ENCODE peak calls at places on chromosomes 13 and 19, in seven cellular contexts. X is stimulated activated CD4-positive, alpha-beta T cell treated with anti-CD3 and anti-CD28 coated beads, Interleukin-15, amount 100 ng/mL, for 24 hours; U is GM23248; I is AG20443; T is WTC11; S is NCI-H187; C is GM19239. G is an unnamed sample.

GRCh38 chr19:38707512-38708114 is 36.7 kb downstream of the CAPN12 start:
- DNase-seq in I (no peak), X (no peak), S (no peak), T (no peak), U (peak; percentile 36), C (no peak), G (no peak)

GRCh38 chr19:30360378-30361106 is 11.6 kb upstream of the ZNF536 start:
- DNase-seq in U (no peak), I (peak; percentile 33), C (no peak), S (no peak), X (no peak), T (no peak), G (no peak)

GRCh38 chr13:60411983-60412382 is 15.0 kb downstream of the TDRD3 start:
- DNase-seq in X (no peak), S (no peak), T (no peak), U (no peak), C (no peak), I (no peak), G (no peak)

GRCh38 chr13:97491452-97491851 is 57.5 kb downstream of the RAP2A start:
- DNase-seq in U (no peak), S (no peak), I (no peak), X (no peak), C (no peak), T (no peak), G (no peak)

GRCh38 chr13:30696278-30697176 is 38.8 kb upstream of the ALOX5AP start:
- DNase-seq in C (no peak), S (no peak), T (peak; percentile 19), I (no peak), X (no peak), U (peak; percentile 47), G (no peak)

GRCh38 chr13:40113644-40114304 is 458.3 kb downstream of the COG6 start:
- DNase-seq in X (no peak), U (peak; percentile 61), I (peak; percentile 26), S (no peak), C (no peak), T (no peak), G (no peak)

GRCh38 chr13:24613755-24614154 is 66.5 kb upstream of the ATP12A start:
- DNase-seq in I (peak; percentile 4), S (no peak), U (no peak), T (no peak), X (no peak), C (no peak), G (no peak)

GRCh38 chr13:31105856-31106255 is 55.8 kb downstream of the HSPH1 start:
- DNase-seq in I (no peak), C (no peak), U (no peak), X (no peak), T (no peak), S (no peak), G (no peak)

GRCh38 chr19:53818756-53819155 is 5.4 kb downstream of the NLRP12 start:
- DNase-seq in X (no peak), U (no peak), S (no peak), T (no peak), C (no peak), I (no peak), G (no peak)

GRCh38 chr13:114129649-114130062 is 2.8 kb downstream of the RASA3 start:
- DNase-seq in X (peak; percentile 67), T (no peak), C (no peak), I (no peak), S (no peak), U (no peak), G (no peak)

GRCh38 chr19:50658438-50659317 is 9.4 kb downstream of the C19orf81 start:
- DNase-seq in X (peak; percentile 82), T (peak; percentile 95), U (peak; percentile 86), S (peak; percentile 32), I (peak; percentile 98), C (no peak), G (no peak)

GRCh38 chr13:114136576-114136975 is 4.2 kb upstream of the RASA3 start:
- DNase-seq in U (no peak), T (peak; percentile 7), I (no peak), C (no peak), S (no peak), X (no peak), G (no peak)

GRCh38 chr13:103883152-103883551 is 816.9 kb upstream of the SLC10A2 start:
- DNase-seq in U (peak; percentile 92), T (peak; percentile 65), X (no peak), I (peak; percentile 84), S (peak; percentile 78), C (no peak), G (peak; percentile 34)

GRCh38 chr13:89136678-89137077 is 1465.5 kb downstream of the SLITRK5 start:
- DNase-seq in T (no peak), I (no peak), C (no peak), X (no peak), S (no peak), U (no peak), G (no peak)

GRCh38 chr13:25874907-25875306 is 176.9 kb downstream of the SHISA2 start:
- DNase-seq in C (no peak), S (no peak), U (no peak), T (no peak), X (peak; percentile 67), I (no peak), G (no peak)